ENCODE peak calls at places on chromosome 10, in six cellular contexts. One of them, this sample, is unnamed. For H3K4me1, the result is how much of the 10 kb centered on the place peaks cover.

GRCh38 chr10:97690138-97690537 is 3.1 kb upstream of the AVPI1 start:
- DNase-seq in breast epithelium: peak
- DNase-seq in neural progenitor cell: no peak
- DNase-seq in hepatocyte: no peak
- DNase-seq in OCI-LY7: no peak
- DNase-seq in psoas muscle: no peak
- DNase-seq in this sample: no peak

GRCh38 chr10:89302628-89303027 is 782 bp downstream of the IFIT2 start:
- DNase-seq in OCI-LY7: no peak
- DNase-seq in psoas muscle: no peak
- DNase-seq in neural progenitor cell: no peak
- DNase-seq in hepatocyte: no peak
- DNase-seq in breast epithelium: no peak
- DNase-seq in this sample: no peak

GRCh38 chr10:6140965-6141295 is 52.1 kb downstream of the RBM17 start:
- DNase-seq in neural progenitor cell: no peak
- DNase-seq in psoas muscle: no peak
- DNase-seq in breast epithelium: no peak
- DNase-seq in hepatocyte: no peak
- DNase-seq in OCI-LY7: no peak
- DNase-seq in this sample: no peak

GRCh38 chr10:112624546-112625048 is 177.6 kb downstream of the VTI1A start:
- DNase-seq in breast epithelium: no peak
- DNase-seq in psoas muscle: no peak
- DNase-seq in hepatocyte: no peak
- DNase-seq in OCI-LY7: no peak
- DNase-seq in neural progenitor cell: no peak
- DNase-seq in this sample: no peak

GRCh38 chr10:68501691-68502090 is 25.6 kb downstream of the SLC25A16 start:
- DNase-seq in neural progenitor cell: no peak
- DNase-seq in hepatocyte: no peak
- DNase-seq in breast epithelium: no peak
- DNase-seq in OCI-LY7: no peak
- DNase-seq in psoas muscle: no peak
- DNase-seq in this sample: no peak

GRCh38 chr10:97796651-97797050 is 24.9 kb upstream of the SFRP5 start:
- DNase-seq in psoas muscle: no peak
- DNase-seq in OCI-LY7: no peak
- DNase-seq in breast epithelium: no peak
- DNase-seq in hepatocyte: no peak
- DNase-seq in neural progenitor cell: no peak
- DNase-seq in this sample: no peak

GRCh38 chr10:131314148-131314547 is 2.6 kb upstream of the TCERG1L start:
- DNase-seq in OCI-LY7: no peak
- DNase-seq in psoas muscle: no peak
- DNase-seq in breast epithelium: no peak
- DNase-seq in hepatocyte: no peak
- DNase-seq in neural progenitor cell: no peak
- DNase-seq in this sample: no peak

GRCh38 chr10:29517352-29517923 is 117.3 kb downstream of the SVIL start:
- DNase-seq in breast epithelium: no peak
- DNase-seq in psoas muscle: no peak
- DNase-seq in OCI-LY7: peak
- DNase-seq in hepatocyte: peak
- DNase-seq in neural progenitor cell: peak
- DNase-seq in this sample: no peak

GRCh38 chr10:46310143-46310514 is 23.3 kb downstream of the ANTXRL start:
- DNase-seq in neural progenitor cell: no peak
- DNase-seq in hepatocyte: no peak
- DNase-seq in breast epithelium: no peak
- DNase-seq in OCI-LY7: no peak
- DNase-seq in psoas muscle: no peak
- DNase-seq in this sample: peak

GRCh38 chr10:89032141-89032814 is 41.7 kb downstream of the FAS start:
- DNase-seq in OCI-LY7: no peak
- DNase-seq in breast epithelium: no peak
- DNase-seq in neural progenitor cell: no peak
- DNase-seq in hepatocyte: no peak
- DNase-seq in psoas muscle: no peak
- DNase-seq in this sample: peak

GRCh38 chr10:129047585-129047984 is 419.5 kb upstream of the MGMT start:
- DNase-seq in neural progenitor cell: no peak
- DNase-seq in hepatocyte: no peak
- DNase-seq in breast epithelium: no peak
- DNase-seq in psoas muscle: no peak
- DNase-seq in OCI-LY7: no peak
- DNase-seq in this sample: no peak

DNA sequence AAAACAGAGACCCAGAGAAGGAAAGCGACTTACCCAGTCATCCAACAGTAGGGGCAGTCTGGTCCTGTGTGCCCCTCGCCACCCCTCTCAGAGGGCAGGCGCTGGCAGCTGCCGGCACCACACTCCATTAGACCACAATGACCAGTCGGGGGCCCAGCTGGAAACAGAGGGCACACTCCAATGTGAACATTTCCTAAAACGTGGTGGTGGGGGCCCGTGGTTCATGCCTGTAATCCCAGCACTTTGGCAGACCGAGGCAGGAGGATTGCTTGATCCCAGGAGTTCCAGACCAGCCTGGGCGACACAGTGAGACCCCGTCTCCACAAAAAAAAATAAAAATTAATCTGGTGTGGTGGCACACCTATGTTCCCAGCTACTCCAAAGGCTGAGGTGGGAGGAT is 912 bp upstream of the OAT start:
- DNase-seq in breast epithelium: no peak
- DNase-seq in hepatocyte: no peak
- DNase-seq in psoas muscle: no peak
- DNase-seq in OCI-LY7: no peak
- DNase-seq in neural progenitor cell: no peak
- DNase-seq in this sample: no peak
- H3K4me3 ChIP-seq in breast epithelium: no peak
- H3K4me3 ChIP-seq in hepatocyte: no peak
- H3K4me3 ChIP-seq in psoas muscle: peak
- H3K4me3 ChIP-seq in OCI-LY7: no peak
- H3K4me3 ChIP-seq in neural progenitor cell: no peak
- H3K4me3 ChIP-seq in this sample: no peak

DNA sequence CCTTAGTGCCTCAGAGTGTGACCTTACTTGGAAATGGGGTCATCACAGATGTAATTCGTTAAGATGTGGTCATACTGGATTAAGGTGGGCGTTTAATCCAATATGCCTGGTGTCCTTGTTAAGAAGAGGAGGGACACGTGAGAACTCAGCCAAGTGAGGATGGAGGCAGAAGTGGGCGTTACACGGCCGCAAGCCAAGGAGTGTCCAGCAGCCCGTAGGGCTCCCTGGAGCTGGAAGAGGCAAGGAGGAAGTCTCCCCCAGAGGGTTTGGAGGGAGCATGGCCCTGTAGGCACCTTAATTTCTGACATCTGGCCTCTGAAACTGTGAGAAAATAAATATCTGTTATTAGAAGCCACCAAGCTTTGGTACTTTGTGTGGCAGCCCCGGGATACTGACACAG is 21.3 kb downstream of the DOCK1 start:
- DNase-seq in psoas muscle: no peak
- DNase-seq in OCI-LY7: no peak
- DNase-seq in neural progenitor cell: no peak
- DNase-seq in hepatocyte: no peak
- DNase-seq in breast epithelium: no peak
- DNase-seq in this sample: no peak
- H3K27ac ChIP-seq in psoas muscle: no peak
- H3K27ac ChIP-seq in OCI-LY7: no peak
- H3K27ac ChIP-seq in neural progenitor cell: no peak
- H3K27ac ChIP-seq in hepatocyte: no peak
- H3K27ac ChIP-seq in breast epithelium: peak
- H3K27ac ChIP-seq in this sample: no peak

GRCh38 chr10:133358920-133359300 is 1.1 kb upstream of the FUOM start:
- DNase-seq in OCI-LY7: no peak
- DNase-seq in hepatocyte: no peak
- DNase-seq in breast epithelium: no peak
- DNase-seq in neural progenitor cell: no peak
- DNase-seq in psoas muscle: peak
- DNase-seq in this sample: no peak
- H3K4me1 ChIP-seq in OCI-LY7: under half
- H3K4me1 ChIP-seq in hepatocyte: under half
- H3K4me1 ChIP-seq in breast epithelium: under half
- H3K4me1 ChIP-seq in neural progenitor cell: under half
- H3K4me1 ChIP-seq in psoas muscle: under half
- H3K4me1 ChIP-seq in this sample: under half

GRCh38 chr10:107163904-107164861 is at the start of gene SORCS1:
- DNase-seq in OCI-LY7: no peak
- DNase-seq in neural progenitor cell: peak
- DNase-seq in breast epithelium: no peak
- DNase-seq in psoas muscle: no peak
- DNase-seq in hepatocyte: peak
- DNase-seq in this sample: peak

GRCh38 chr10:107165007-107165406 is 501 bp upstream of the SORCS1 start:
- DNase-seq in hepatocyte: no peak
- DNase-seq in psoas muscle: no peak
- DNase-seq in breast epithelium: no peak
- DNase-seq in OCI-LY7: no peak
- DNase-seq in neural progenitor cell: peak
- DNase-seq in this sample: no peak

GRCh38 chr10:107166378-107166777 is 1.9 kb upstream of the SORCS1 start:
- DNase-seq in OCI-LY7: no peak
- DNase-seq in neural progenitor cell: peak
- DNase-seq in psoas muscle: no peak
- DNase-seq in hepatocyte: no peak
- DNase-seq in breast epithelium: no peak
- DNase-seq in this sample: no peak

GRCh38 chr10:107160866-107161265 is 3.6 kb downstream of the SORCS1 start:
- DNase-seq in breast epithelium: no peak
- DNase-seq in psoas muscle: no peak
- DNase-seq in neural progenitor cell: no peak
- DNase-seq in hepatocyte: no peak
- DNase-seq in OCI-LY7: no peak
- DNase-seq in this sample: no peak

GRCh38 chr10:107163086-107163880 is 1.2 kb downstream of the SORCS1 start:
- DNase-seq in psoas muscle: no peak
- DNase-seq in hepatocyte: peak
- DNase-seq in OCI-LY7: no peak
- DNase-seq in breast epithelium: no peak
- DNase-seq in neural progenitor cell: peak
- DNase-seq in this sample: no peak
- H3K4me3 ChIP-seq in psoas muscle: no peak
- H3K4me3 ChIP-seq in hepatocyte: peak
- H3K4me3 ChIP-seq in OCI-LY7: no peak
- H3K4me3 ChIP-seq in breast epithelium: peak
- H3K4me3 ChIP-seq in neural progenitor cell: peak
- H3K4me3 ChIP-seq in this sample: no peak

DNA sequence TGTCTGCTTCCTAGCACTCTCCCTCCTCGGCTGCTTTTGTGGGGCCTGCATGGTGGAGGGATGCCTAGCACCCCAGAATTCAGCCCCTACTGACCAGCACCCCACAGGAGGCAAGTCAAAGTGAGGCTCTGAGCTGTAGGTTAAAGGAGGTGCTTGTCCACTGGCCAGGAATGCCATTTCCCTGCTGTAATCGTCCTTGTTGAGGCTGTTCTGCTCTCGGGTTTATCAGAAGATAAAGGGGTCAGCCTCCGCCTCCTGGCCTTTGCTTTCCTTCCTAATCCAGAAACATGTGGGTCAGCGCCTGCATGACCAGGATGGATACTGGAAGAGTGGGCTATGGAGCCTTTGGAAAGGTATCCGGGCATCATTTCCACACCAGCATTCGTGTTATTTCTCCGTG is 98.9 kb downstream of the MKI67 start:
- DNase-seq in hepatocyte: no peak
- DNase-seq in OCI-LY7: no peak
- DNase-seq in neural progenitor cell: no peak
- DNase-seq in breast epithelium: no peak
- DNase-seq in psoas muscle: no peak
- DNase-seq in this sample: peak
- H3K27ac ChIP-seq in hepatocyte: no peak
- H3K27ac ChIP-seq in OCI-LY7: no peak
- H3K27ac ChIP-seq in neural progenitor cell: no peak
- H3K27ac ChIP-seq in breast epithelium: no peak
- H3K27ac ChIP-seq in psoas muscle: no peak
- H3K27ac ChIP-seq in this sample: no peak

DNA sequence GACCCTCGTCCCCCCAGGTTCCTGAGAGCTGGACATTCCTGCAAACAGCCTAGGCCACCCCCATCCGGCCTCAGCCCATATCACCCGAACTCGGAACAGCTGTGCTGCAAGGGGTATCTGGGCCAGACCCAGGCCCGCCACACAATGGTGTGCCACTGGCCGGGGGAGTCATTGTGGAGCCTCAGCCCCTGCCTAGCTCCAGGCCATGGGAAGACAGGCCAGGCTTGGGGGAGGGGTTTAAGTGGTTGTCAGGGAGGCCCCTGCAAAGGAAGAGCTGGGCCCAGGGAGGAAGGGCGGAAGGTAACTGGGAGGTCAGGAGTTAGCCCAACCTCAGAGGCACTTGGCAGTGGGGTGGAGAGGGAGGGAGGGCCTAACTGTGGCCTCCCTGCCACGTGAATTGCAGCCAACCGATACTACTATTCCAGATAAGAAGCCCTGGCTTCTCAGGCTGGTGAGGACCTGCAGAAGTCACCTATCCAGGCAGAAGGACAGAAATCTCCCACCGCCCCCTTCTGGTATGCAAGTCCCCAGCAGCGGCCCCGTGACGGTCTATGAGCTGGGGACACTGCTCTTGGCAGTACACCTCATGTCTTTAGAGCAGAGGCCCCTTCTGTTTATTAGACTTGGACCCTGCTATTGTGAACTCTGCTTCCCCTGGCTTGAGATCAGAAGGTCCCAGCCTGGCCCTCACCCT is 26.8 kb downstream of the VSIR start:
- DNase-seq in psoas muscle: peak
- DNase-seq in OCI-LY7: peak
- DNase-seq in neural progenitor cell: peak
- DNase-seq in hepatocyte: peak
- DNase-seq in breast epithelium: no peak
- DNase-seq in this sample: no peak
- H3K4me1 ChIP-seq in psoas muscle: under half
- H3K4me1 ChIP-seq in OCI-LY7: half or more
- H3K4me1 ChIP-seq in neural progenitor cell: under half
- H3K4me1 ChIP-seq in hepatocyte: under half
- H3K4me1 ChIP-seq in breast epithelium: under half
- H3K4me1 ChIP-seq in this sample: under half